ENCODE peak calls at places on chromosomes 4 and X, in ten cellular contexts. H, E, Y, G, W, A, C, I, U and L are unnamed samples.

GRCh38 chrX:11205796-11206195 is 87.4 kb upstream of the AMELX start:
- DNase-seq in H (no peak), E (no peak), Y (no peak), G (no peak), W (no peak), A (no peak), C (no peak), I (no peak), U (no peak), L (no peak)

GRCh38 chrX:56763556-56764152 is 34.6 kb downstream of the NBDY start:
- DNase-seq in H (no peak), E (peak), Y (no peak), G (peak), W (peak), A (peak), C (no peak), I (no peak), U (no peak), L (no peak)

GRCh38 chrX:46398874-46399273 is 146.3 kb downstream of the ZNF674 start:
- DNase-seq in H (no peak), E (no peak), Y (no peak), G (no peak), W (no peak), A (no peak), C (no peak), I (no peak), U (no peak), L (no peak)

GRCh38 chrX:21978346-21978745 is 37.8 kb downstream of the SMS start:
- DNase-seq in H (no peak), E (no peak), Y (no peak), G (no peak), W (no peak), A (no peak), C (no peak), I (no peak), U (no peak), L (no peak)

GRCh38 chr4:10129196-10130185 is 12.9 kb upstream of the WDR1 start:
- DNase-seq in H (no peak), E (no peak), Y (no peak), G (no peak), W (no peak), A (no peak), C (no peak), I (no peak), U (no peak), L (peak)

GRCh38 chr4:1463088-1463926 is 57.1 kb upstream of the NKX1-1 start:
- DNase-seq in H (peak), E (no peak), Y (peak), G (no peak), W (no peak), A (no peak), C (no peak), I (peak), U (no peak), L (no peak)

GRCh38 chr4:33724685-33725084 is 2519.6 kb downstream of the ARAP2 start:
- DNase-seq in H (no peak), E (no peak), Y (peak), G (no peak), W (no peak), A (no peak), C (no peak), I (no peak), U (no peak), L (no peak)

GRCh38 chr4:184843984-184844554 is 18.3 kb upstream of the ACSL1 start:
- DNase-seq in H (peak), E (no peak), Y (peak), G (no peak), W (no peak), A (no peak), C (no peak), I (no peak), U (no peak), L (no peak)

GRCh38 chr4:1015746-1016145 is 4.3 kb downstream of the FGFRL1 start:
- DNase-seq in H (no peak), E (no peak), Y (no peak), G (no peak), W (no peak), A (no peak), C (no peak), I (no peak), U (no peak), L (no peak)

GRCh38 chrX:154517101-154517781 is 1.2 kb upstream of the FAM3A start:
- DNase-seq in H (peak), E (no peak), Y (peak), G (peak), W (peak), A (no peak), C (no peak), I (peak), U (peak), L (no peak)

GRCh38 chr4:45370370-45370769 is 644.0 kb upstream of the GNPDA2 start:
- DNase-seq in H (no peak), E (no peak), Y (no peak), G (no peak), W (no peak), A (no peak), C (no peak), I (no peak), U (no peak), L (no peak)

GRCh38 chrX:55312655-55313054 is 47.9 kb upstream of the PAGE3 start:
- DNase-seq in H (no peak), E (no peak), Y (no peak), G (no peak), W (no peak), A (no peak), C (no peak), I (no peak), U (no peak), L (peak)

GRCh38 chr4:24659241-24659961 is 75.0 kb upstream of the DHX15 start:
- DNase-seq in H (no peak), E (no peak), Y (peak), G (no peak), W (no peak), A (no peak), C (no peak), I (no peak), U (no peak), L (peak)

GRCh38 chrX:44931441-44931973 is 58.5 kb downstream of the KDM6A start:
- DNase-seq in H (no peak), E (no peak), Y (no peak), G (no peak), W (no peak), A (no peak), C (no peak), I (no peak), U (no peak), L (no peak)

GRCh38 chr4:632926-633325 is 7.6 kb downstream of the PDE6B start:
- DNase-seq in H (no peak), E (peak), Y (no peak), G (no peak), W (no peak), A (no peak), C (no peak), I (no peak), U (no peak), L (no peak)

GRCh38 chrX:21528076-21528475 is 130.1 kb downstream of the KLHL34 start:
- DNase-seq in H (no peak), E (no peak), Y (no peak), G (no peak), W (no peak), A (no peak), C (no peak), I (peak), U (no peak), L (peak)

GRCh38 chr4:34046580-34046979 is 2197.7 kb downstream of the ARAP2 start:
- DNase-seq in H (peak), E (no peak), Y (peak), G (no peak), W (no peak), A (no peak), C (no peak), I (peak), U (no peak), L (peak)

GRCh38 chrX:150337026-150337425 is 26.1 kb upstream of the MAMLD1 start:
- DNase-seq in H (no peak), E (no peak), Y (no peak), G (no peak), W (no peak), A (no peak), C (no peak), I (no peak), U (no peak), L (no peak)

GRCh38 chr4:11512861-11513260 is 84.2 kb upstream of the HS3ST1 start:
- DNase-seq in H (no peak), E (no peak), Y (no peak), G (no peak), W (no peak), A (no peak), C (no peak), I (no peak), U (no peak), L (no peak)

GRCh38 chr4:125520258-125520990 is 205.7 kb downstream of the FAT4 start:
- DNase-seq in H (no peak), E (no peak), Y (peak), G (no peak), W (no peak), A (no peak), C (no peak), I (peak), U (no peak), L (no peak)

GRCh38 chrX:150088766-150089518 is 150.7 kb upstream of the EOLA2 start:
- DNase-seq in H (no peak), E (no peak), Y (no peak), G (no peak), W (no peak), A (no peak), C (no peak), I (no peak), U (no peak), L (no peak)

GRCh38 chrX:18855919-18856644 is 127.8 kb downstream of the PHKA2 start:
- DNase-seq in H (no peak), E (no peak), Y (peak), G (no peak), W (no peak), A (no peak), C (no peak), I (peak), U (no peak), L (no peak)

GRCh38 chrX:133986008-133986683 is 752 bp upstream of the GPC3 start:
- DNase-seq in H (no peak), E (no peak), Y (no peak), G (no peak), W (no peak), A (no peak), C (no peak), I (no peak), U (no peak), L (no peak)

GRCh38 chr4:150007512-150007911 is 70.7 kb upstream of the DCLK2 start:
- DNase-seq in H (no peak), E (no peak), Y (no peak), G (no peak), W (no peak), A (no peak), C (no peak), I (peak), U (no peak), L (peak)

GRCh38 chrX:111519215-111519614 is 7.8 kb downstream of the SERTM2 start:
- DNase-seq in H (peak), E (no peak), Y (peak), G (no peak), W (no peak), A (no peak), C (peak), I (peak), U (no peak), L (no peak)

GRCh38 chrX:103533428-103534216 is 14.3 kb upstream of the RAB40A start:
- DNase-seq in H (peak), E (peak), Y (peak), G (peak), W (peak), A (peak), C (peak), I (peak), U (peak), L (peak)

GRCh38 chrX:22148565-22148964 is 116.4 kb downstream of the PHEX start:
- DNase-seq in H (no peak), E (no peak), Y (no peak), G (no peak), W (no peak), A (no peak), C (no peak), I (no peak), U (no peak), L (no peak)

GRCh38 chr4:42050850-42051249 is 60.5 kb downstream of the SLC30A9 start:
- DNase-seq in H (no peak), E (no peak), Y (peak), G (no peak), W (no peak), A (no peak), C (no peak), I (no peak), U (no peak), L (no peak)

DNA sequence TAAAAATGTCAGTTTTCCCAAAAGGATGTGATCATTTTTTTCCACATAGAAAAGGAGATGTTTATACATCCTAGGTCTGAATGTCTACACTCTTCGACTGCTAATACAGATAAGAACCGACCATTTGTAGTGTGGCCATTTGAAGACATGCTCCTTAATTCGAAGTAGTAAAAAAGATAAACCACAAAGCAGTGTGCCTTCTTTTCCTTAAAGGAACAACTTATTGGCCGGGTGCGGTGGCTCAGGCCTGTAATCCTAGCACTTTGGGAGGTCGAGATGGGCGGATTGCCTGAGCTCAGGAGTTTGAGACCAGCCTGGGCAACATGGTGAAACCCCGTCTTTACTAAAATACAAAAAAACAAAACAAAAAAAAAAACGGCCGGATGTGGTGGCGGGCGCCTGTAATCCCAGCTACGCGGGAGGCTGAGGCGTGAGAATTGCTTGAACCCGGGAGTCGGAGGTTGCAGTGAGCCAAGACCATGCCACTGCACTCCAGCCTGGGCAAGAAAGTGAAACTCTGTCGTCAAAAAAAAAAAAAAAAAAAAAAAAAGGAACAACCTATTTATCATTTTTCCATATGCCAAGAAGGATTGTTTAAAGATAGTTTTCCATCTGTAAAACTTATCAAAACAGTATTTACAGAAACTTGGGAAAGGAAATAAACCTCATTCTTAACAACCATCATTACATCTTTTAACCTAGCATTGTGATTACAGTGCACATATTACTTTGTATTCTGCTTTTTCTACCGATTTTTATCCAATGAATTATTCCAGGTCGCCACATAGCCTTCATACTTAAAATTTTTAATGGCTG is 2.6 kb downstream of the INTS6L start:
- DNase-seq in H (no peak), E (no peak), Y (no peak), G (no peak), W (peak), A (no peak), C (no peak), I (peak), U (no peak), L (no peak)
- H3K4me3 ChIP-seq in H (peak), E (peak), Y (no peak), G (peak), W (no peak), A (no peak), C (no peak), I (peak), U (no peak), L (no peak)

GRCh38 chrX:23228454-23228853 is 106.2 kb upstream of the PTCHD1 start:
- DNase-seq in H (no peak), E (no peak), Y (no peak), G (no peak), W (no peak), A (no peak), C (no peak), I (no peak), U (no peak), L (no peak)
- H3K4me3 ChIP-seq in H (no peak), E (no peak), Y (no peak), G (no peak), W (no peak), A (peak), C (no peak), I (no peak), U (no peak), L (no peak)

GRCh38 chr4:108168213-108168671 is 490 bp downstream of the LEF1 start:
- DNase-seq in H (no peak), E (no peak), Y (peak), G (no peak), W (no peak), A (no peak), C (peak), I (peak), U (no peak), L (no peak)

GRCh38 chr4:108168672-108169562 is at the start of gene LEF1:
- DNase-seq in H (peak), E (no peak), Y (peak), G (no peak), W (no peak), A (peak), C (peak), I (peak), U (no peak), L (peak)

GRCh38 chr4:108166038-108166437 is 2.7 kb downstream of the LEF1 start:
- DNase-seq in H (no peak), E (no peak), Y (no peak), G (no peak), W (no peak), A (no peak), C (no peak), I (no peak), U (no peak), L (no peak)

GRCh38 chr4:108165601-108166000 is 3.1 kb downstream of the LEF1 start:
- DNase-seq in H (no peak), E (no peak), Y (no peak), G (no peak), W (no peak), A (no peak), C (no peak), I (no peak), U (no peak), L (no peak)

GRCh38 chr4:108166441-108167315 is 2.1 kb downstream of the LEF1 start:
- DNase-seq in H (peak), E (no peak), Y (no peak), G (no peak), W (no peak), A (no peak), C (peak), I (peak), U (no peak), L (peak)
- H3K4me3 ChIP-seq in H (peak), E (peak), Y (peak), G (peak), W (peak), A (peak), C (peak), I (peak), U (peak), L (peak)

GRCh38 chrX:101190736-101191135 is 28.9 kb upstream of the DRP2 start:
- DNase-seq in H (no peak), E (no peak), Y (no peak), G (no peak), W (no peak), A (no peak), C (no peak), I (no peak), U (no peak), L (no peak)

GRCh38 chrX:101195442-101196173 is 24.0 kb upstream of the DRP2 start:
- DNase-seq in H (no peak), E (no peak), Y (no peak), G (no peak), W (no peak), A (no peak), C (no peak), I (peak), U (no peak), L (no peak)

GRCh38 chrX:101191217-101191750 is 28.3 kb upstream of the DRP2 start:
- DNase-seq in H (peak), E (peak), Y (peak), G (no peak), W (peak), A (peak), C (peak), I (no peak), U (peak), L (no peak)
- H3K4me3 ChIP-seq in H (no peak), E (peak), Y (peak), G (no peak), W (peak), A (peak), C (no peak), I (peak), U (no peak), L (no peak)

GRCh38 chr4:16682996-16683395 is 215.4 kb downstream of the LDB2 start:
- DNase-seq in H (no peak), E (no peak), Y (peak), G (no peak), W (no peak), A (no peak), C (no peak), I (peak), U (no peak), L (no peak)
- H3K4me3 ChIP-seq in H (no peak), E (no peak), Y (no peak), G (no peak), W (no peak), A (no peak), C (no peak), I (no peak), U (no peak), L (no peak)

GRCh38 chr4:40811886-40812857 is 62.4 kb downstream of the NSUN7 start:
- DNase-seq in H (no peak), E (no peak), Y (peak), G (no peak), W (no peak), A (no peak), C (no peak), I (peak), U (no peak), L (no peak)
- H3K4me3 ChIP-seq in H (no peak), E (no peak), Y (no peak), G (no peak), W (no peak), A (no peak), C (no peak), I (no peak), U (no peak), L (no peak)

GRCh38 chrX:25028726-25029125 is 13.0 kb upstream of the ARX start:
- DNase-seq in H (no peak), E (no peak), Y (peak), G (no peak), W (no peak), A (no peak), C (no peak), I (no peak), U (no peak), L (peak)
- H3K4me3 ChIP-seq in H (no peak), E (no peak), Y (no peak), G (no peak), W (no peak), A (no peak), C (no peak), I (no peak), U (no peak), L (peak)

GRCh38 chr4:113677333-113677732 is 84.2 kb downstream of the CAMK2D start:
- DNase-seq in H (no peak), E (no peak), Y (no peak), G (no peak), W (no peak), A (no peak), C (no peak), I (no peak), U (no peak), L (no peak)

GRCh38 chr4:113674251-113674650 is 87.3 kb downstream of the CAMK2D start:
- DNase-seq in H (no peak), E (peak), Y (no peak), G (no peak), W (peak), A (no peak), C (no peak), I (no peak), U (no peak), L (no peak)

GRCh38 chr4:113675731-113676707 is 85.5 kb downstream of the CAMK2D start:
- DNase-seq in H (peak), E (no peak), Y (peak), G (no peak), W (no peak), A (no peak), C (no peak), I (peak), U (no peak), L (peak)

GRCh38 chr4:113673450-113673849 is 88.1 kb downstream of the CAMK2D start:
- DNase-seq in H (peak), E (no peak), Y (no peak), G (no peak), W (no peak), A (no peak), C (no peak), I (peak), U (no peak), L (peak)

GRCh38 chr4:113674733-113675132 is 86.8 kb downstream of the CAMK2D start:
- DNase-seq in H (no peak), E (no peak), Y (no peak), G (no peak), W (no peak), A (no peak), C (no peak), I (no peak), U (no peak), L (no peak)
- H3K4me3 ChIP-seq in H (no peak), E (no peak), Y (no peak), G (no peak), W (no peak), A (no peak), C (no peak), I (no peak), U (no peak), L (no peak)